ENCODE peak calls at places on chromosomes 1 and 21, in eight cellular contexts. One of them, this sample, is unnamed. For H3K4me1, the result is how much of the 10 kb centered on the place peaks cover.

GRCh38 chr1:27560271-27561125 is 43.4 kb downstream of the AHDC1 start:
- DNase-seq in SK-N-SH: peak
- DNase-seq in HepG2: no peak
- DNase-seq in GM12878: no peak
- DNase-seq in GM23338: no peak
- DNase-seq in HCT116: no peak
- DNase-seq in K562: no peak
- DNase-seq in A549: no peak
- DNase-seq in this sample: no peak

GRCh38 chr1:159177273-159177907 is 6.0 kb downstream of the CADM3 start:
- DNase-seq in HepG2: peak
- DNase-seq in K562: peak
- DNase-seq in GM12878: no peak
- DNase-seq in GM23338: peak
- DNase-seq in A549: peak
- DNase-seq in HCT116: peak
- DNase-seq in SK-N-SH: no peak
- DNase-seq in this sample: no peak

GRCh38 chr1:244082969-244083368 is 31.9 kb downstream of the ZBTB18 start:
- DNase-seq in HepG2: no peak
- DNase-seq in K562: no peak
- DNase-seq in GM23338: no peak
- DNase-seq in GM12878: no peak
- DNase-seq in HCT116: no peak
- DNase-seq in SK-N-SH: no peak
- DNase-seq in A549: no peak
- DNase-seq in this sample: no peak

GRCh38 chr1:208265127-208265469 is 20.9 kb upstream of the PLXNA2 start:
- DNase-seq in GM23338: no peak
- DNase-seq in K562: no peak
- DNase-seq in GM12878: no peak
- DNase-seq in SK-N-SH: no peak
- DNase-seq in HepG2: no peak
- DNase-seq in A549: no peak
- DNase-seq in HCT116: no peak
- DNase-seq in this sample: no peak

GRCh38 chr1:11998636-11999035 is 18.4 kb downstream of the MFN2 start:
- DNase-seq in GM12878: no peak
- DNase-seq in SK-N-SH: no peak
- DNase-seq in A549: no peak
- DNase-seq in GM23338: no peak
- DNase-seq in HepG2: no peak
- DNase-seq in K562: no peak
- DNase-seq in HCT116: no peak
- DNase-seq in this sample: no peak

GRCh38 chr1:95197616-95198252 is 36.3 kb upstream of the RWDD3 start:
- DNase-seq in GM12878: no peak
- DNase-seq in HCT116: no peak
- DNase-seq in GM23338: no peak
- DNase-seq in SK-N-SH: no peak
- DNase-seq in K562: no peak
- DNase-seq in HepG2: no peak
- DNase-seq in A549: no peak
- DNase-seq in this sample: no peak

GRCh38 chr1:170939476-170939875 is 4.1 kb downstream of the MROH9 start:
- DNase-seq in A549: no peak
- DNase-seq in K562: no peak
- DNase-seq in GM23338: no peak
- DNase-seq in HCT116: no peak
- DNase-seq in SK-N-SH: no peak
- DNase-seq in HepG2: no peak
- DNase-seq in GM12878: no peak
- DNase-seq in this sample: no peak

GRCh38 chr1:94562502-94563260 is 21.1 kb upstream of the F3 start:
- DNase-seq in A549: peak
- DNase-seq in GM12878: no peak
- DNase-seq in HepG2: peak
- DNase-seq in SK-N-SH: no peak
- DNase-seq in GM23338: no peak
- DNase-seq in K562: no peak
- DNase-seq in HCT116: no peak
- DNase-seq in this sample: no peak

GRCh38 chr1:201511925-201512539 is 5.1 kb upstream of the CSRP1 start:
- DNase-seq in GM23338: peak
- DNase-seq in K562: no peak
- DNase-seq in HCT116: no peak
- DNase-seq in HepG2: peak
- DNase-seq in SK-N-SH: peak
- DNase-seq in A549: no peak
- DNase-seq in GM12878: peak
- DNase-seq in this sample: no peak

GRCh38 chr21:41824466-41825207 is 54.5 kb downstream of the PRDM15 start:
- DNase-seq in SK-N-SH: no peak
- DNase-seq in GM23338: no peak
- DNase-seq in K562: no peak
- DNase-seq in HCT116: no peak
- DNase-seq in HepG2: no peak
- DNase-seq in A549: no peak
- DNase-seq in GM12878: no peak
- DNase-seq in this sample: no peak

GRCh38 chr1:117061986-117062415 is 1.9 kb downstream of the TTF2 start:
- DNase-seq in SK-N-SH: no peak
- DNase-seq in HepG2: no peak
- DNase-seq in K562: no peak
- DNase-seq in HCT116: no peak
- DNase-seq in A549: no peak
- DNase-seq in GM12878: peak
- DNase-seq in GM23338: no peak
- DNase-seq in this sample: no peak
- TF ChIP-seq REST in SK-N-SH: no peak
- TF ChIP-seq REST in HepG2: no peak
- TF ChIP-seq REST in K562: no peak
- TF ChIP-seq REST in HCT116: no peak
- TF ChIP-seq REST in A549: no peak
- TF ChIP-seq REST in GM12878: peak
- TF ChIP-seq REST in GM23338: no peak
- TF ChIP-seq REST in this sample: no peak

GRCh38 chr1:30248774-30249173 is 474.6 kb downstream of the MATN1 start:
- DNase-seq in GM23338: no peak
- DNase-seq in HCT116: no peak
- DNase-seq in GM12878: no peak
- DNase-seq in K562: no peak
- DNase-seq in HepG2: no peak
- DNase-seq in SK-N-SH: no peak
- DNase-seq in A549: no peak
- DNase-seq in this sample: no peak

GRCh38 chr1:30248373-30248772 is 475.0 kb downstream of the MATN1 start:
- DNase-seq in A549: no peak
- DNase-seq in GM12878: no peak
- DNase-seq in HepG2: no peak
- DNase-seq in SK-N-SH: no peak
- DNase-seq in GM23338: no peak
- DNase-seq in K562: no peak
- DNase-seq in HCT116: no peak
- DNase-seq in this sample: no peak

GRCh38 chr1:30250338-30251022 is 472.9 kb downstream of the MATN1 start:
- DNase-seq in GM23338: no peak
- DNase-seq in GM12878: no peak
- DNase-seq in SK-N-SH: no peak
- DNase-seq in A549: no peak
- DNase-seq in HepG2: no peak
- DNase-seq in K562: no peak
- DNase-seq in HCT116: no peak
- DNase-seq in this sample: no peak

GRCh38 chr1:30251451-30251850 is 471.9 kb downstream of the MATN1 start:
- DNase-seq in K562: no peak
- DNase-seq in HCT116: no peak
- DNase-seq in GM12878: no peak
- DNase-seq in HepG2: no peak
- DNase-seq in GM23338: no peak
- DNase-seq in SK-N-SH: no peak
- DNase-seq in A549: no peak
- DNase-seq in this sample: no peak

GRCh38 chr1:30249446-30250337 is 473.7 kb downstream of the MATN1 start:
- DNase-seq in K562: no peak
- DNase-seq in GM23338: no peak
- DNase-seq in HCT116: no peak
- DNase-seq in GM12878: no peak
- DNase-seq in HepG2: no peak
- DNase-seq in A549: no peak
- DNase-seq in SK-N-SH: no peak
- DNase-seq in this sample: no peak
- H3K4me1 ChIP-seq in K562: under half
- H3K4me1 ChIP-seq in GM23338: under half
- H3K4me1 ChIP-seq in HCT116: under half
- H3K4me1 ChIP-seq in GM12878: under half
- H3K4me1 ChIP-seq in HepG2: under half
- H3K4me1 ChIP-seq in A549: under half
- H3K4me1 ChIP-seq in SK-N-SH: under half
- H3K4me1 ChIP-seq in this sample: under half

GRCh38 chr21:21622460-21623234 is 624.4 kb downstream of the NCAM2 start:
- DNase-seq in GM12878: no peak
- DNase-seq in HCT116: no peak
- DNase-seq in A549: no peak
- DNase-seq in HepG2: no peak
- DNase-seq in K562: no peak
- DNase-seq in SK-N-SH: no peak
- DNase-seq in GM23338: no peak
- DNase-seq in this sample: no peak

GRCh38 chr21:21624674-21625073 is 626.5 kb downstream of the NCAM2 start:
- DNase-seq in GM12878: no peak
- DNase-seq in GM23338: no peak
- DNase-seq in A549: no peak
- DNase-seq in HCT116: no peak
- DNase-seq in K562: no peak
- DNase-seq in HepG2: no peak
- DNase-seq in SK-N-SH: no peak
- DNase-seq in this sample: no peak
- TF ChIP-seq REST in GM12878: no peak
- TF ChIP-seq REST in GM23338: no peak
- TF ChIP-seq REST in A549: no peak
- TF ChIP-seq REST in HCT116: no peak
- TF ChIP-seq REST in K562: no peak
- TF ChIP-seq REST in HepG2: no peak
- TF ChIP-seq REST in SK-N-SH: no peak
- TF ChIP-seq REST in this sample: no peak

DNA sequence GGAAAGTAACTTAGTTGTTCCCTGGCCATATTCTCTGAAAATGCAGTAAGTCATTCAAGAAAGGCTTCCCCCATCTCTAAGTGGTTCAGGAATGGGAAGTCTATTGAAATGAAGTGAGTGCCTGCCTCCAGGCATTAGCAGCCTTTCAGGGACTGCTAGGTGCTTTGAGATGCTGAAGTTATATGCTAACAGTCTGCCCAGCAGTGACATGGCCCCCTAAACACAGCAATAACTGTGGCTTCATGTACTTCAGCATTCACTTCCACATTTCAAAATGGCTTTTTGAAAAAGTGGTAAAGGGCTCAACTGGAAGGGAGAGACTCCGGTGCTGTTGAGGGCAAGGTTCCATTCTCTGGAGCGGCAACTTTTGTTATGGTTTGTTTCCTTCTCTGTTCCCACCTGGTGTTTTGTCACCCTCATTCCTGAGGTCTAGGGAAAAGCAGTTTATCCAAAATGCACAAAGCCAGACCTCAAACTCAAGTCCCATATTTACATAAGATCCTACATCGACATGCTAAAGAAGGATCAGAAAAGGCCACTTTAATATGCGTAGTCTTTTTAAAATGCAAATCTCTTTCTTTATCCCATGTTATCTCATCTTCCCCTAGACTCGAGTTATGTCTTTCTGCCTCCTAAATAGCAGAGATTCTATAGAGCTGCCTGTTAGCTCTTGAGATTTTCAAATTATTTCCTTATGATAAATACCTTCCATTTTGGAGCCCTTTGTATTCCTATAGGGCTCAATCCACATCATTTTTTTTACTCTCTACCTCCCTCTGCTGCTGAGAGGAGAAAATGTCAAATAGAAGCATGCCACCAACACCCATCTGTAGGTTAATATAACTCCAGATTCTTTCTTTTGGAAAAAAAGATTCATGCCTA is 34.2 kb upstream of the LRRC8C start:
- DNase-seq in A549: peak
- DNase-seq in SK-N-SH: peak
- DNase-seq in HepG2: peak
- DNase-seq in GM23338: peak
- DNase-seq in GM12878: no peak
- DNase-seq in HCT116: peak
- DNase-seq in K562: peak
- DNase-seq in this sample: peak
- H3K4me1 ChIP-seq in A549: under half
- H3K4me1 ChIP-seq in SK-N-SH: under half
- H3K4me1 ChIP-seq in HepG2: under half
- H3K4me1 ChIP-seq in GM23338: half or more
- H3K4me1 ChIP-seq in GM12878: under half
- H3K4me1 ChIP-seq in HCT116: under half
- H3K4me1 ChIP-seq in K562: under half
- H3K4me1 ChIP-seq in this sample: under half

This sample was measured in Panc1.